ENCODE peak calls at places on chromosomes 3 and 15, in five cellular contexts. X is cardiac muscle cell, Q is Calu3, B is A673, P is PC-3. K is an unnamed sample.
A peak's percentile ranks its signal among the peaks of the same experiment; 100 is the strongest.

GRCh38 chr3:105516972-105517371 is 150.3 kb downstream of the ALCAM start:
- DNase-seq in B (peak; percentile 10), P (no peak), Q (no peak), X (peak; percentile 55), K (no peak)

GRCh38 chr3:40920041-40920440 is 279.3 kb upstream of the CTNNB1 start:
- DNase-seq in X (peak; percentile 16), P (peak; percentile 61), Q (peak; percentile 19), B (no peak), K (peak; percentile 59)

GRCh38 chr3:113600418-113601185 is 68.2 kb downstream of the SIDT1 start:
- DNase-seq in B (no peak), P (no peak), Q (no peak), X (no peak), K (no peak)

GRCh38 chr3:194104041-194104751 is 31.8 kb upstream of the HES1 start:
- DNase-seq in P (peak; percentile 43), Q (no peak), X (no peak), B (peak; percentile 25), K (no peak)

GRCh38 chr15:79028411-79028964 is 62.1 kb downstream of the RASGRF1 start:
- DNase-seq in B (peak; percentile 73), X (peak; percentile 56), P (peak; percentile 71), Q (peak; percentile 61), K (peak; percentile 70)

GRCh38 chr3:195508185-195508584 is 34.9 kb downstream of the PPP1R2 start:
- DNase-seq in P (no peak), B (no peak), X (no peak), Q (no peak), K (no peak)

GRCh38 chr15:99438691-99439523 is 126.9 kb upstream of the MEF2A start:
- DNase-seq in X (no peak), B (no peak), P (no peak), Q (no peak), K (no peak)

GRCh38 chr3:13276438-13277129 is 143.5 kb downstream of the NUP210 start:
- DNase-seq in Q (no peak), B (no peak), P (no peak), X (no peak), K (no peak)

GRCh38 chr3:107634142-107634489 is 111.4 kb downstream of the BBX start:
- DNase-seq in Q (no peak), B (no peak), P (no peak), X (no peak), K (no peak)

GRCh38 chr3:46722443-46722842 is 4.8 kb upstream of the PRSS50 start:
- DNase-seq in X (no peak), P (no peak), B (no peak), Q (no peak), K (no peak)

K was measured in MCF 10A.